ENCODE peak calls at places on chromosomes 1 and 21, in six cellular contexts. A is prostate gland, U is body of pancreas, I is GM12891, B is IMR-90, Z is endothelial cell of umbilical vein. L is an unnamed sample.

GRCh38 chr1:243712890-243713425 is 137.1 kb downstream of the AKT3 start:
- DNase-seq in A (no peak), U (no peak), I (no peak), B (peak; percentile 19), Z (peak; percentile 17), L (no peak)

GRCh38 chr1:243525085-243525487 is 269.2 kb downstream of the SDCCAG8 start:
- DNase-seq in A (no peak), U (no peak), I (no peak), B (peak; percentile 87), Z (peak; percentile 91), L (no peak)

GRCh38 chr1:41504126-41505035 is 19.9 kb upstream of the EDN2 start:
- DNase-seq in A (no peak), U (no peak), I (no peak), B (peak; percentile 68), Z (no peak), L (no peak)

GRCh38 chr1:36136535-36136934 is 11.5 kb upstream of the COL8A2 start:
- DNase-seq in A (peak; percentile 77), U (no peak), I (no peak), B (peak; percentile 92), Z (peak; percentile 83), L (no peak)

GRCh38 chr1:96995351-96995750 is 273.8 kb downstream of the PTBP2 start:
- DNase-seq in A (no peak), U (no peak), I (no peak), B (no peak), Z (no peak), L (no peak)

GRCh38 chr21:45366931-45367401 is 38.0 kb upstream of the COL18A1 start:
- DNase-seq in A (no peak), U (peak; percentile 55), I (no peak), B (peak; percentile 98), Z (peak; percentile 96), L (no peak)

GRCh38 chr1:162085991-162086390 is 16.5 kb downstream of the NOS1AP start:
- DNase-seq in A (no peak), U (no peak), I (no peak), B (no peak), Z (no peak), L (no peak)

GRCh38 chr21:44870748-44871495 is 2.6 kb downstream of the PTTG1IP start:
- DNase-seq in A (peak; percentile 61), U (no peak), I (no peak), B (no peak), Z (peak; percentile 57), L (no peak)

GRCh38 chr1:52237430-52237829 is 95.5 kb downstream of the ZFYVE9 start:
- DNase-seq in A (no peak), U (no peak), I (no peak), B (peak; percentile 86), Z (peak; percentile 25), L (no peak)

GRCh38 chr1:240092301-240093119 is 827 bp downstream of the FMN2 start:
- DNase-seq in A (no peak), U (no peak), I (peak; percentile 25), B (peak; percentile 74), Z (peak; percentile 38), L (no peak)

GRCh38 chr1:94961582-94961981 is 34.7 kb upstream of the CNN3 start:
- DNase-seq in A (no peak), U (no peak), I (no peak), B (no peak), Z (no peak), L (no peak)

GRCh38 chr1:224358288-224358687 is 1.6 kb downstream of the CNIH4 start:
- DNase-seq in A (no peak), U (no peak), I (no peak), B (no peak), Z (no peak), L (no peak)

GRCh38 chr1:227437495-227438008 is 119.3 kb upstream of the CDC42BPA start:
- DNase-seq in A (no peak), U (no peak), I (no peak), B (peak; percentile 68), Z (peak; percentile 84), L (peak; percentile 68)

GRCh38 chr1:203860396-203860951 is 925 bp upstream of the SNRPE start:
- DNase-seq in A (peak; percentile 85), U (peak; percentile 51), I (no peak), B (peak; percentile 10), Z (peak; percentile 25), L (no peak)

GRCh38 chr1:246428542-246429308 is 78.4 kb downstream of the SMYD3 start:
- DNase-seq in A (no peak), U (no peak), I (no peak), B (peak; percentile 93), Z (no peak), L (peak; percentile 78)

GRCh38 chr21:42578034-42578433 is 64.4 kb downstream of the SLC37A1 start:
- DNase-seq in A (no peak), U (peak; percentile 4), I (no peak), B (no peak), Z (no peak), L (no peak)

GRCh38 chr1:7406641-7407546 is 364.2 kb upstream of the VAMP3 start:
- DNase-seq in A (peak; percentile 3), U (no peak), I (peak; percentile 55), B (no peak), Z (no peak), L (no peak)

GRCh38 chr1:223748405-223748772 is 36.0 kb downstream of the CAPN2 start:
- DNase-seq in A (no peak), U (no peak), I (no peak), B (peak; percentile 86), Z (peak; percentile 52), L (no peak)

GRCh38 chr1:245859510-245860114 is 647.5 kb downstream of the SMYD3 start:
- DNase-seq in A (no peak), U (no peak), I (no peak), B (peak; percentile 84), Z (peak; percentile 22), L (no peak)

GRCh38 chr1:216531308-216532239 is 108.3 kb upstream of the USH2A start:
- DNase-seq in A (peak; percentile 12), U (no peak), I (no peak), B (peak; percentile 41), Z (no peak), L (peak; percentile 90)

GRCh38 chr1:67211589-67212563 is 45.6 kb downstream of the IL23R start:
- DNase-seq in A (no peak), U (peak; percentile 42), I (no peak), B (peak; percentile 34), Z (peak; percentile 32), L (peak; percentile 55)

GRCh38 chr1:78080767-78081166 is 35.0 kb downstream of the GIPC2 start:
- DNase-seq in A (no peak), U (no peak), I (no peak), B (no peak), Z (peak; percentile 21), L (no peak)

GRCh38 chr1:151009206-151009587 is 948 bp downstream of the PRUNE1 start:
- DNase-seq in A (no peak), U (no peak), I (no peak), B (peak; percentile 86), Z (no peak), L (peak; percentile 43)

GRCh38 chr1:151005729-151006330 is 872 bp downstream of the MINDY1 start:
- DNase-seq in A (no peak), U (no peak), I (no peak), B (no peak), Z (peak; percentile 25), L (no peak)

GRCh38 chr1:151007853-151008243 is 401 bp upstream of the PRUNE1 start:
- DNase-seq in A (no peak), U (no peak), I (no peak), B (no peak), Z (no peak), L (no peak)

GRCh38 chr1:151008244-151009205 is at the start of gene PRUNE1:
- DNase-seq in A (peak; percentile 93), U (peak; percentile 98), I (peak; percentile 93), B (peak; percentile 94), Z (peak; percentile 98), L (peak; percentile 97)

GRCh38 chr1:151006331-151007052 is at the start of gene MINDY1:
- DNase-seq in A (peak; percentile 70), U (peak; percentile 78), I (no peak), B (peak; percentile 89), Z (peak; percentile 88), L (peak; percentile 84)
- TF ChIP-seq POLR2A in A (peak; percentile 39), U (peak; percentile 93), I (no peak), B (peak; percentile 66), Z (no peak), L (peak; percentile 83)

DNA sequence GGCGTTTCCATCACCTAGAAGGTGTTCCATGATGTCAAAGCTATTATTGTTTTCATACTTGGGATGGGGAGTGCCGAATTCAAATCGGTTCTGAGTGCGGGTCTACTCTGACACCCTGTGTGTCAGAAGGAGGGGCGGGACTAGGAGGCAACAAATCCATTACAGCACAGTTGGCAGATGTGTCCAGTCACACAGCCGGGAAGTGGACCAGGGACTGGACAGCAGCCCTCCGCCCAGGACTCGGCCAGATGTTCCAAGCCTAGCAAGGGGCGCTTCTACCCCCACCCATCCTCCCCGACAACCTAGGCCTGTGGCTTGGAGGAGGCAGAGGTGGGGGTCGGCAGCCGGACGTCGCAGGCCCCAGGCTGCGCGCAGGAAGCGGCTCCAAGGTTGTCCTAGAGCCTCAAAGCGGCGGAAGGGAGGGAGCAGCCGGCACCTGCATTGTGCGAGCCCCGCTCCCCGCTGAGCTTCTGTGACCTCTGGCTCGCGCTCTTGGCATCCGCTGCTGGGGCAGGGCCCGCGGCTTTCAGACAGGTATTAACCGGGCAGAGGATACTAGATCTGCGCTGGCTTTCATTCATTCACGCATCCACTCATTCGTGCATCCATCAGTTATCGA is 20.5 kb upstream of the MYCL start:
- DNase-seq in A (no peak), U (no peak), I (no peak), B (no peak), Z (no peak), L (no peak)
- TF ChIP-seq POLR2A in A (no peak), U (no peak), I (no peak), B (no peak), Z (no peak), L (no peak)

GRCh38 chr1:47918257-47918867 is 78.8 kb downstream of the TRABD2B start:
- DNase-seq in A (no peak), U (peak; percentile 19), I (no peak), B (no peak), Z (peak; percentile 51), L (peak; percentile 26)
- TF ChIP-seq POLR2A in A (no peak), U (no peak), I (no peak), B (no peak), Z (no peak), L (no peak)

GRCh38 chr1:160284782-160285344 is at the start of gene PEX19:
- DNase-seq in A (peak; percentile 94), U (peak; percentile 95), I (peak; percentile 86), B (peak; percentile 94), Z (peak; percentile 95), L (peak; percentile 96)

GRCh38 chr1:160282807-160283206 is 2.1 kb downstream of the PEX19 start:
- DNase-seq in A (no peak), U (no peak), I (no peak), B (no peak), Z (no peak), L (no peak)

GRCh38 chr1:160285506-160285905 is 573 bp upstream of the PEX19 start:
- DNase-seq in A (no peak), U (peak; percentile 18), I (no peak), B (no peak), Z (no peak), L (no peak)

DNA sequence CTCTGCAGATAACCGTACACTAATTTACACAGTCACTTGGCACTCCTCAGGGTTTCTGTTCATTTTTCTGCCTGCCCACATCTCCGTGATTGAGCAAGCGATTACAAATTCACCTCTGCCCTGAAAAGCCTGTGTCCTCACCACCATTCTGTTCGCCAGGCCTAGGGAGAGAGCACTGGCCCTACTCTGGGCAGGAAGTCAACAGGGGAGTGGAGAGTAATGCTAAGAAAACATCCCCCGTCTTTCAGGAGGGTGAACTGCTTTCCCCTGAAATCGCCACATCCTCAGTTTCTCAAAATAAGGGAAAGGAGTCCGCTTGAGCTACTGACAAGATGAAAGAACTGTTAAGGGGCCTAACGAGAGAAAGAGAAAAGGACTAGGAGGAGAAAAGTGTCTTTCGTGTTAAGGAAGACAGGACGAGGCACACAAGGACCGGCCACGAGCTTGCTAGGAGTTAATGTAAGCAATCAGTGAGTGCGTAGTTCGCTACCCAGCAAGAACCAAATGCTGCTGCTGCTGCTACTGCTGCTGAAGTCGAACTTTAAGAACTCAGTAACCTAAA is 632 bp downstream of the PEX19 start:
- DNase-seq in A (no peak), U (no peak), I (peak; percentile 23), B (peak; percentile 76), Z (peak; percentile 75), L (peak; percentile 63)
- TF ChIP-seq POLR2A in A (no peak), U (no peak), I (no peak), B (peak; percentile 33), Z (no peak), L (no peak)

L was measured in erythroblast.